ENCODE peak calls at places on chromosomes 3 and 15, in five cellular contexts. U is PC-3; W is CD4-positive, alpha-beta T cell; D is transverse colon; Y is spleen. L is an unnamed sample.

GRCh38 chr3:128273841-128274573 is 120.7 kb downstream of the EEFSEC start:
- DNase-seq in U (no peak), W (no peak), D (no peak), Y (no peak), L (no peak)

GRCh38 chr3:57910988-57911387 is 97.2 kb upstream of the FLNB start:
- DNase-seq in U (peak), W (peak), D (no peak), Y (no peak), L (no peak)

GRCh38 chr15:96247631-96248305 is 82.7 kb upstream of the NR2F2 start:
- DNase-seq in U (no peak), W (no peak), D (no peak), Y (no peak), L (no peak)

GRCh38 chr3:63912768-63913588 is 795 bp upstream of the SCAANT1 start:
- DNase-seq in U (peak), W (peak), D (peak), Y (peak), L (no peak)

GRCh38 chr15:42157981-42158765 is 1.7 kb upstream of the PLA2G4F start:
- DNase-seq in U (peak), W (no peak), D (no peak), Y (no peak), L (no peak)

GRCh38 chr3:126340596-126340942 is 16.6 kb downstream of the KLF15 start:
- DNase-seq in U (no peak), W (no peak), D (peak), Y (peak), L (no peak)

GRCh38 chr3:197561926-197562325 is 6.2 kb upstream of the BDH1 start:
- DNase-seq in U (no peak), W (no peak), D (no peak), Y (no peak), L (no peak)

GRCh38 chr3:127690823-127691452 is 18.2 kb downstream of the ABTB1 start:
- DNase-seq in U (peak), W (no peak), D (no peak), Y (peak), L (no peak)

GRCh38 chr15:74400915-74401757 is 32.6 kb downstream of the SEMA7A start:
- DNase-seq in U (peak), W (no peak), D (no peak), Y (no peak), L (no peak)

GRCh38 chr15:67048281-67049279 is 16.8 kb upstream of the SMAD3 start:
- DNase-seq in U (peak), W (no peak), D (peak), Y (no peak), L (no peak)

GRCh38 chr3:54600441-54601204 is 327.2 kb downstream of the LRTM1 start:
- DNase-seq in U (no peak), W (no peak), D (no peak), Y (no peak), L (no peak)

GRCh38 chr3:22861426-22861825 is 341.7 kb upstream of the UBE2E2 start:
- DNase-seq in U (peak), W (no peak), D (no peak), Y (no peak), L (no peak)

DNA sequence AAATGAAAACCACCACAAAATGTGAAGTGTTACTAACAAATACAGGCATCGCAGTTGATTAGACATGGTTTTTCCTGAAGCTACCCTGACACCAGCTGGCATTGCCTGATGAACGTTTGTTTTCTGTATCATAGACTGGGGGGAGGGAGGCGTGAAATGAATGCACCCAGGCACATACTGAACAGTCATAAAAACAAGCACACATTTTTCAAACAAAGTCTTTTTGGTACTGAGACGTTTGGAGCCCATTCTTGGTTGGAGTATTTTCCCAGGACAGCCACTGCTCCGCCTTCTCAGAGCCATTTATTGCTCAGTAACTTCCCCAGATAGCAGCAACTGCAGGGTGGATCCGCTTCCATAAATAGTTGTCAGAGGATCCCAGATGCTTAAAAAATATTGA is 52.4 kb downstream of the KLF13 start:
- DNase-seq in U (no peak), W (no peak), D (no peak), Y (no peak), L (no peak)
- TF ChIP-seq CTCF in U (no peak), W (no peak), D (no peak), Y (no peak), L (no peak)

DNA sequence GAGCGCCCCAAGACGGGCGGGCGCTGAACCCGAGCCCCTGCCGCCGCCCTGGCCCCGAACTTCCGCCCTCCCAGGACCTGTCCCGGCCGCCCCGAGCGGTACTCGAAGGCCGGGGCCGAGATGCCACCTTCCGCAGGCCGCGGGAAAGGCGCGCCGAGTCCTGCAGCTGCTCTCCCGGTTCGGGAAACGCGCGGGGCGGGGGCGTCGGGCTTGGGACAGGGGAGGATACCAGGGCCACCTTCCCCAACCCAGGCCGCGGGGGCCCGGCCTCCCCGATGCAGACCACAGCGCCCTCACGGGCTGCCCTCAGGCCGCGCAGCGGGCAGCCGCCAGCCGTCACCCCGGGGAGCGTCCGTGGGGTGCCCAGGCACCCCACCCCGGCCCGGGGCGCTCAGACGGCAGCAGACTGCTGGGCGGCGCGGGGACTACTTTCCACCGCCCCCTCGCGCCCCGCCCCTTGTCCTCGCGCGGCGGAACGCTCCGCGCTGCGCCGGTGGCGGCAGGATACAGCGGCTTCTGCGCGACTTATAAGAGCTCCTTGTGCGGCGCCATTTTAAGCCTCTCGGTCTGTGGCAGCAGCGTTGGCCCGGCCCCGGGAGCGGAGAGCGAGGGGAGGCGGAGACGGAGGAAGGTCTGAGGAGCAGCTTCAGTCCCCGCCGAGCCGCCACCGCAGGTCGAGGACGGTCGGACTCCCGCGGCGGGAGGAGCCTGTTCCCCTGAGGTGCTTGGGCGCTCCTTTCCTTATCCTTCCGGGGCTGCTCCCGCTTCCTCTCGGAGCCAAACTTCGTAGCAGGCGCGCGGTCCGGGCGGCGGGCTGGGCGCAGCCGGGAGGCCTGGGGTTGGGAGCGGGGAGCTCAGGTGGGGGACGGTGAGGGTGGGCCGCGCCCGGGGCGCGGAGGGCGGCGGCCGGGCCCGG is at the start of gene CTNNB1:
- DNase-seq in U (peak), W (peak), D (peak), Y (peak), L (peak)
- TF ChIP-seq CTCF in U (no peak), W (no peak), D (no peak), Y (no peak), L (no peak)

GRCh38 chr3:158794936-158795518 is 6.8 kb upstream of the MFSD1 start:
- DNase-seq in U (peak), W (no peak), D (no peak), Y (no peak), L (no peak)
- TF ChIP-seq CTCF in U (peak), W (peak), D (peak), Y (no peak), L (peak)

GRCh38 chr3:78221796-78222195 is 1181.9 kb downstream of the ROBO2 start:
- DNase-seq in U (peak), W (no peak), D (no peak), Y (no peak), L (no peak)

DNA sequence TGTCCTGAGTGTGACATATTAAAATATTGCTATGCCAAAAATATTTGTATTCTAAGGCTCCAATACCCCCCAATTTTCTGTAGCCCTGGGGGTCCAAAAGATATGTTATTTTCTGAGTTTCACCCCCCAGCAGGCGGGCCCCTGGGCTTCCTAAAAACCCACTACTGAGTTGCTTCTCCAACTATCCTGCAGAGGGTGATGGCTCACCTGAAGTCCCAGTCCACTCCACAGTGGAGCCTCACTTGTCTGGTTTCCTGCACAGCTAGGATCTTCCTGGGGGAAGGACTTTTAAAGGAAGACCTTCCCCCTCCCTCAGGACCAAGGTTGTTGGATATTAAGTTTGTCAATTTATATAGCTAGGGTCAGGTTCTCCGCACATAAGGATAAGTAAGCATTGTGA is 1181.4 kb downstream of the ROBO2 start:
- DNase-seq in U (peak), W (no peak), D (no peak), Y (no peak), L (no peak)
- TF ChIP-seq CTCF in U (peak), W (no peak), D (no peak), Y (no peak), L (peak)

DNA sequence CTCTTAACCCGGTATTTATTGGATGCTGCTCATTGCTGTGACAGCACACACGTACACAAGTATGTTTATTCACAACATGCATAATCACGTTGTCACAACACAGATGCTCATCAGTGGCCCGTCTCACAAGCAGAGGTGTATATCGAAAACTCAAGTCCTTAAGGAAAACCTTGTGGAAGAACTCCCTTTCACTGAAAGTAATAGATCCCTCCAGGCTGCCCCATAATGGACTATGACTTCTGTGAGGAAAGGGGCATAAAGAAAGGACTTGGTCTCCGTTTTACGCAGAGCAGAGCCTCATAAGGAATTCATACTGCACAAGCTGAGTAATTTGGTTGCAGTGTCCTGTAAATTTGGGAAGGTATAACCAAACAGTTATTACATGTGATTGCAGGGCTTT is 328.8 kb downstream of the IGSF11 start:
- DNase-seq in U (no peak), W (no peak), D (no peak), Y (no peak), L (no peak)
- TF ChIP-seq CTCF in U (no peak), W (no peak), D (no peak), Y (no peak), L (no peak)

DNA sequence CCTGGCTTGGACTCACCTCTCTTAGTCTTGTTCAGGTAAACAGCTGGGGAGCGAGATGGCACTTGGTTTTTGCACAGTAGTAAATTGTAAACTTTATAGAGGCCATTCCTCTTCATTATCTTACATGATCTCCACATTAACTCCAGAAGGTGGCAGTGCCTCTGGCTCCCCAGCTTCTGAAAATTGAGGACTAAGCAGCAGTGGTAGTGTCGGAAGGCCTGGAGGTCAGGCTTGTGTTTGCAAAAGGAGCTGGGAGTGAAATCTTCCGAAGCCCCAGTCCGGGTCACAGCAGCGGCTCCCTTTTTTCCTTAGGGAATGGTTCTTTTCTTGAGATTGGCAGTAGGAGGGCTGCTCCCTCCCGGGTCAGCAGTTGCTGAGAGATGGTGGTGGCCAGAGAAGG is 85.7 kb downstream of the FNDC3B start:
- DNase-seq in U (no peak), W (no peak), D (no peak), Y (no peak), L (no peak)
- TF ChIP-seq CTCF in U (peak), W (no peak), D (no peak), Y (no peak), L (no peak)

DNA sequence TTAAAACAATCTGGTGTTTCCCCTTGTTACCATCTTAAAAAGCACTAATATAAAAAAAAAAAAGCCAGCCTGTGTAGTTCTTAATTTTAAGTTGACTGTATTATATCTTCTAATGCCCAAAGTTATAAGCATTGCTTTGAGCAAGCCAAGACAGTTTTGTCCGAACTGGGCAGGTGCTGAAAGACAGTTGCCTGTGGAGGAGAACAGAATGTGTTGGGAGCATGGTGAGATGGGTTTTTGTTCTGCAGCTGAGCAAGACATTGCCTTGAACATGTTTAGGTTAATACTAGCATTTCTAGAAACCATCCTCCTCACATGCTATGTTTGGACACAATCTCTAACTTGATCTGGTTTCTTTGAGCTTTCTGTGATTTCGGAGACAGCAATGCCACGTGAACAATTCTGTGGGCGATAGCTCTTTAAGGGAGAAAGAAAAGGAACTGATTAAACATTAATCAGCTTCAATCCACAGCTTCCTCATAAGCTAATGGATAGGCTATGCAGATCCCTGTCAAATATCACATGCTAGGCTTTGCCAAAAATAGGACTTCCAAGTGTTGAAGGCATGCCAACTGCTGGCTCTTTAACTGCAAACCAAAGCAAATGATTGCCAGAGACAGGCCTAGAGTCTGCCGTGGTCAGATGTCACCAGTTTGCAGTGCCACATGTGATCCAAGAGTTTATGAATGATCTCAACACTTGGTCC is 428.0 kb downstream of the ROBO2 start:
- DNase-seq in U (no peak), W (no peak), D (no peak), Y (no peak), L (no peak)
- TF ChIP-seq CTCF in U (no peak), W (no peak), D (no peak), Y (no peak), L (no peak)

L was measured in D721Med.